ENCODE peak calls at places on chromosomes 11 and 22, in four cellular contexts. H, C, J and Q are unnamed samples.

GRCh38 chr11:60265373-60266214 is 14.9 kb upstream of the MS4A4A start:
- DNase-seq in H (no peak), C (no peak), J (peak; percentile 15), Q (no peak)

GRCh38 chr11:112616292-112617088 is 344.7 kb upstream of the NCAM1 start:
- DNase-seq in H (no peak), C (no peak), J (no peak), Q (no peak)

GRCh38 chr22:42301072-42301741 is 30.8 kb upstream of the TCF20 start:
- DNase-seq in H (no peak), C (no peak), J (no peak), Q (no peak)

GRCh38 chr22:22111267-22111751 is 128.7 kb upstream of the TOP3B start:
- DNase-seq in H (no peak), C (no peak), J (peak; percentile 44), Q (no peak)

GRCh38 chr22:46042786-46043185 is 65.8 kb upstream of the WNT7B start:
- DNase-seq in H (peak; percentile 19), C (peak; percentile 11), J (no peak), Q (no peak)

GRCh38 chr11:83681045-83681781 is 395.0 kb upstream of the CCDC90B start:
- DNase-seq in H (no peak), C (no peak), J (no peak), Q (no peak)

GRCh38 chr11:76655466-76656086 is 15.0 kb downstream of the LRRC32 start:
- DNase-seq in H (no peak), C (no peak), J (no peak), Q (no peak)

GRCh38 chr22:42101186-42101585 is 10.6 kb upstream of the NDUFA6 start:
- DNase-seq in H (no peak), C (no peak), J (no peak), Q (no peak)

GRCh38 chr22:40204331-40205116 is 26.8 kb downstream of the TNRC6B start:
- DNase-seq in H (no peak), C (peak; percentile 28), J (no peak), Q (no peak)

GRCh38 chr22:23683545-23683944 is 7.3 kb upstream of the RGL4 start:
- DNase-seq in H (no peak), C (no peak), J (no peak), Q (no peak)

GRCh38 chr22:39707816-39708215 is 137.3 kb downstream of the CACNA1I start:
- DNase-seq in H (no peak), C (no peak), J (no peak), Q (no peak)